ENCODE peak calls at places on chromosomes 7 and 10, in ten cellular contexts. S is T-helper 2 cell; P is ureter; N is fibroblast of the conjunctiva; O is progenitor cell of endocrine pancreas; L is fibroblast of the aortic adventitia; G is sciatic nerve; D is NAMALWA; H is stimulated activated CD8-positive, alpha-beta memory T cell treated with anti-CD3 and anti-CD28 coated beads, Interleukin-4, amount 100 ng/mL, for 4 hours; C is hepatic stellate cell. B is an unnamed sample.

GRCh38 chr7:132436121-132436520 is 140.1 kb downstream of the PLXNA4 start:
- DNase-seq in P (no peak), D (no peak), L (no peak), N (no peak), H (no peak), C (no peak), S (no peak), O (no peak), G (no peak), B (peak; percentile 24)

GRCh38 chr7:96088579-96088978 is 233.3 kb downstream of the SLC25A13 start:
- DNase-seq in D (no peak), C (no peak), N (no peak), S (no peak), H (no peak), L (peak; percentile 8), G (no peak), P (no peak), O (no peak), B (no peak)

GRCh38 chr10:102714621-102715455 is at the start of gene SFXN2:
- DNase-seq in P (peak; percentile 68), C (no peak), S (peak; percentile 16), N (no peak), H (peak; percentile 12), O (no peak), L (no peak), D (peak; percentile 72), G (peak; percentile 77), B (no peak)

GRCh38 chr7:74544706-74545469 is 91.2 kb downstream of the GTF2IRD1 start:
- DNase-seq in L (peak; percentile 33), C (no peak), D (peak; percentile 88), N (peak; percentile 42), H (no peak), S (no peak), G (no peak), P (no peak), O (no peak), B (no peak)

GRCh38 chr10:74008212-74008731 is 10.4 kb downstream of the VCL start:
- DNase-seq in C (peak; percentile 54), S (no peak), O (no peak), L (peak; percentile 98), P (no peak), D (no peak), N (peak; percentile 77), H (no peak), G (no peak), B (no peak)

GRCh38 chr7:191105-192034 is 1.0 kb upstream of the FAM20C start:
- DNase-seq in L (peak; percentile 91), P (no peak), N (peak; percentile 71), C (peak; percentile 88), H (no peak), G (no peak), D (no peak), O (no peak), S (no peak), B (peak; percentile 52)

GRCh38 chr10:47178537-47179290 is 121.3 kb upstream of the GDF10 start:
- DNase-seq in O (no peak), H (no peak), C (no peak), G (no peak), S (no peak), L (no peak), D (no peak), N (no peak), P (no peak), B (no peak)

GRCh38 chr10:92291921-92292860 is 1.2 kb downstream of the MARCHF5 start:
- DNase-seq in P (peak; percentile 54), N (peak; percentile 37), L (peak; percentile 73), H (no peak), G (peak; percentile 73), C (peak; percentile 46), D (peak; percentile 79), O (peak; percentile 12), S (no peak), B (peak; percentile 22)

GRCh38 chr10:119742988-119743646 is 17.3 kb downstream of the INPP5F start:
- DNase-seq in O (no peak), S (no peak), L (no peak), G (no peak), C (peak; percentile 42), H (no peak), P (no peak), N (no peak), D (no peak), B (no peak)

GRCh38 chr10:5828725-5829124 is 15.5 kb upstream of the GDI2 start:
- DNase-seq in O (no peak), P (no peak), D (no peak), H (no peak), C (no peak), L (no peak), S (no peak), G (peak; percentile 18), N (no peak), B (no peak)

GRCh38 chr7:30974605-30975256 is 11.0 kb downstream of the GHRHR start:
- DNase-seq in S (no peak), C (peak; percentile 49), G (no peak), L (peak; percentile 61), O (peak; percentile 56), P (peak; percentile 63), H (no peak), N (peak; percentile 9), D (peak; percentile 92), B (no peak)

GRCh38 chr7:69739906-69740545 is 141.8 kb downstream of the AUTS2 start:
- DNase-seq in C (no peak), L (peak; percentile 42), D (peak; percentile 88), H (no peak), G (no peak), P (no peak), O (no peak), N (no peak), S (no peak), B (peak; percentile 37)

GRCh38 chr10:132448248-132448731 is 51.3 kb downstream of the PWWP2B start:
- DNase-seq in D (peak; percentile 80), L (peak; percentile 32), O (no peak), P (peak; percentile 83), C (no peak), G (peak; percentile 84), S (no peak), H (peak; percentile 25), N (no peak), B (no peak)

GRCh38 chr7:138875794-138876193 is 77.8 kb upstream of the ATP6V0A4 start:
- DNase-seq in G (no peak), L (peak; percentile 83), S (no peak), C (no peak), H (peak; percentile 48), O (no peak), P (no peak), D (no peak), N (no peak), B (no peak)

GRCh38 chr7:42014625-42015412 is 222.2 kb downstream of the GLI3 start:
- DNase-seq in S (no peak), P (no peak), N (peak; percentile 70), G (no peak), L (peak; percentile 44), C (no peak), O (peak; percentile 18), D (peak; percentile 80), H (no peak), B (no peak)

GRCh38 chr7:111894518-111894917 is 311.7 kb downstream of the DOCK4 start:
- DNase-seq in C (no peak), P (no peak), L (no peak), N (no peak), S (no peak), O (no peak), H (no peak), D (no peak), G (no peak), B (no peak)

GRCh38 chr10:24706479-24707118 is 17.1 kb downstream of the ARHGAP21 start:
- DNase-seq in C (peak; percentile 75), S (no peak), H (no peak), N (peak; percentile 85), L (peak; percentile 94), G (no peak), D (no peak), P (no peak), O (no peak), B (peak; percentile 56)

GRCh38 chr7:738723-739454 is 11.8 kb upstream of the PRKAR1B start:
- DNase-seq in D (no peak), N (no peak), S (no peak), O (no peak), P (no peak), G (peak; percentile 12), H (no peak), C (no peak), L (no peak), B (peak; percentile 71)

GRCh38 chr10:125662616-125663015 is 20.3 kb downstream of the TEX36 start:
- DNase-seq in G (no peak), O (no peak), C (no peak), D (no peak), H (no peak), S (no peak), P (no peak), N (no peak), L (peak; percentile 20), B (no peak)

GRCh38 chr10:80498039-80498832 is 39.5 kb upstream of the SH2D4B start:
- DNase-seq in L (no peak), P (no peak), D (no peak), C (no peak), G (no peak), O (no peak), N (no peak), H (no peak), S (no peak), B (no peak)

GRCh38 chr7:28808786-28809533 is 149.2 kb downstream of the TRIL start:
- DNase-seq in O (no peak), P (no peak), L (peak; percentile 49), H (no peak), G (no peak), D (no peak), C (no peak), S (no peak), N (no peak), B (no peak)

GRCh38 chr10:62433181-62433692 is 59.1 kb downstream of the ZNF365 start:
- DNase-seq in G (peak; percentile 69), P (peak; percentile 46), H (peak; percentile 32), D (no peak), L (peak; percentile 97), S (no peak), C (peak; percentile 47), O (no peak), N (peak; percentile 65), B (no peak)

GRCh38 chr7:116951366-116952292 is 1.7 kb upstream of the ST7 start:
- DNase-seq in G (no peak), L (no peak), H (no peak), D (peak; percentile 23), P (no peak), C (no peak), N (no peak), O (no peak), S (no peak), B (no peak)

GRCh38 chr10:118300266-118300665 is 41.9 kb downstream of the FAM204A start:
- DNase-seq in D (no peak), G (no peak), H (no peak), C (no peak), P (no peak), N (no peak), L (no peak), S (no peak), O (no peak), B (no peak)

B was measured in cerebellum.